ENCODE peak calls at places on chromosomes 4 and X, in ten cellular contexts. Z, T, P, B, D, Y, X, O, A and F are unnamed samples.

GRCh38 chr4:116531870-116532269 is 553.5 kb downstream of the TRAM1L1 start:
- DNase-seq in T (no peak), D (no peak), Z (no peak), A (peak), O (no peak), Y (no peak), P (no peak), B (no peak), X (no peak), F (no peak)

GRCh38 chrX:57172544-57172943 is 35.3 kb upstream of the SPIN2A start:
- DNase-seq in Y (no peak), O (no peak), Z (no peak), P (no peak), X (no peak), T (no peak), D (no peak), B (no peak), A (no peak), F (no peak)

GRCh38 chrX:49919617-49920016 is 2.8 kb upstream of the CLCN5 start:
- DNase-seq in Z (peak), T (peak), Y (peak), B (peak), D (peak), P (peak), A (peak), X (no peak), O (peak), F (peak)

GRCh38 chr4:169222768-169223167 is 48.0 kb downstream of the SH3RF1 start:
- DNase-seq in P (no peak), A (no peak), Y (no peak), O (no peak), X (no peak), D (peak), T (no peak), B (no peak), Z (no peak), F (no peak)

GRCh38 chrX:13828392-13828791 is 11.5 kb upstream of the GPM6B start:
- DNase-seq in T (no peak), A (peak), Y (no peak), X (no peak), D (no peak), Z (no peak), P (no peak), O (no peak), B (no peak), F (no peak)

GRCh38 chr4:10006604-10007435 is 14.5 kb downstream of the SLC2A9 start:
- DNase-seq in Z (no peak), O (peak), A (peak), X (no peak), T (no peak), P (peak), B (no peak), D (peak), Y (no peak), F (peak)

GRCh38 chr4:11469900-11470708 is 41.4 kb upstream of the HS3ST1 start:
- DNase-seq in Y (no peak), O (peak), A (no peak), P (no peak), D (no peak), T (no peak), Z (no peak), X (no peak), B (no peak), F (peak)

GRCh38 chrX:129346574-129346973 is 176.7 kb downstream of the SMARCA1 start:
- DNase-seq in A (no peak), B (no peak), Y (no peak), Z (no peak), T (no peak), P (no peak), D (no peak), O (no peak), X (no peak), F (no peak)

GRCh38 chr4:25160714-25161598 is 707 bp upstream of the SEPSECS start:
- DNase-seq in A (peak), P (peak), Z (no peak), D (no peak), B (no peak), O (no peak), Y (no peak), T (no peak), X (no peak), F (peak)

GRCh38 chr4:25928956-25929336 is 14.9 kb downstream of the SMIM20 start:
- DNase-seq in T (no peak), Y (no peak), Z (no peak), P (peak), A (peak), B (no peak), O (no peak), D (no peak), X (no peak), F (no peak)

GRCh38 chr4:145840162-145840768 is 98.4 kb downstream of the ZNF827 start:
- DNase-seq in A (peak), O (peak), D (no peak), Z (no peak), B (peak), X (no peak), T (peak), P (peak), Y (no peak), F (no peak)

GRCh38 chrX:1658083-1658463 is 43.2 kb downstream of the ASMT start:
- DNase-seq in B (no peak), P (no peak), Z (no peak), D (no peak), A (no peak), O (no peak), X (no peak), Y (no peak), T (peak), F (no peak)

GRCh38 chrX:72395252-72395651 is 89.5 kb upstream of the CITED1 start:
- DNase-seq in A (no peak), B (no peak), X (no peak), D (no peak), T (no peak), O (no peak), Z (no peak), Y (no peak), P (no peak), F (no peak)

GRCh38 chrX:96474357-96475125 is 210.1 kb upstream of the DIAPH2 start:
- DNase-seq in Y (no peak), X (no peak), P (no peak), D (no peak), B (no peak), O (no peak), A (peak), Z (no peak), T (no peak), F (no peak)

GRCh38 chr4:87219648-87220093 is 747 bp downstream of the KLHL8 start:
- DNase-seq in D (peak), A (peak), X (no peak), T (peak), B (peak), Y (peak), O (peak), Z (peak), P (peak), F (peak)

GRCh38 chrX:47568656-47569295 is 7.8 kb downstream of the ARAF start:
- DNase-seq in B (peak), P (no peak), A (no peak), Z (no peak), Y (no peak), D (no peak), X (no peak), T (peak), O (peak), F (no peak)

GRCh38 chr4:2837110-2837903 is 6.3 kb upstream of the ADD1 start:
- DNase-seq in Z (no peak), A (no peak), P (no peak), Y (no peak), T (no peak), X (no peak), O (no peak), B (no peak), D (peak), F (no peak)

GRCh38 chr4:105471566-105472176 is 2.2 kb downstream of the PPA2 start:
- DNase-seq in A (peak), O (peak), X (peak), P (peak), Y (peak), T (peak), Z (peak), B (peak), D (peak), F (peak)

GRCh38 chr4:84790769-84791565 is 175.5 kb downstream of the WDFY3 start:
- DNase-seq in D (no peak), X (no peak), Z (no peak), A (no peak), Y (no peak), B (no peak), P (no peak), O (no peak), T (no peak), F (no peak)

GRCh38 chr4:185540040-185540439 is 4.7 kb upstream of the PDLIM3 start:
- DNase-seq in Y (no peak), O (no peak), X (no peak), B (no peak), Z (no peak), A (no peak), D (no peak), T (no peak), P (no peak), F (no peak)

GRCh38 chr4:146379744-146380143 is 142.0 kb downstream of the SLC10A7 start:
- DNase-seq in D (no peak), Y (no peak), Z (no peak), O (no peak), T (no peak), X (no peak), P (no peak), B (no peak), A (peak), F (no peak)

GRCh38 chr4:8394125-8394524 is 46.4 kb downstream of the ACOX3 start:
- DNase-seq in A (peak), O (no peak), P (peak), Y (no peak), X (no peak), B (no peak), Z (no peak), D (peak), T (no peak), F (peak)

GRCh38 chr4:128386761-128387599 is 99.4 kb upstream of the PGRMC2 start:
- DNase-seq in Z (no peak), X (peak), D (peak), Y (no peak), B (no peak), P (peak), O (peak), A (peak), T (no peak), F (peak)

GRCh38 chr4:7738458-7739076 is 201.1 kb downstream of the AFAP1 start:
- DNase-seq in A (no peak), P (no peak), Y (no peak), T (no peak), D (no peak), O (no peak), X (no peak), B (no peak), Z (no peak), F (no peak)

GRCh38 chr4:186943607-186943908 is 219.9 kb upstream of the FAT1 start:
- DNase-seq in Y (no peak), O (no peak), T (no peak), Z (no peak), A (no peak), D (no peak), P (no peak), X (no peak), B (no peak), F (no peak)

GRCh38 chr4:1870328-1870577 is 940 bp upstream of the NSD2 start:
- DNase-seq in X (no peak), Z (peak), B (peak), A (peak), P (peak), T (peak), O (peak), D (peak), Y (peak), F (peak)

GRCh38 chr4:173990126-173990878 is 293.2 kb downstream of the FBXO8 start:
- DNase-seq in T (no peak), Y (no peak), O (peak), Z (no peak), X (no peak), D (no peak), P (peak), B (no peak), A (peak), F (no peak)

GRCh38 chr4:139530833-139531427 is 25.1 kb downstream of the SETD7 start:
- DNase-seq in Z (peak), A (peak), T (peak), Y (peak), O (peak), P (peak), D (peak), B (peak), X (no peak), F (peak)

GRCh38 chr4:118968813-118969212 is 80.2 kb downstream of the SYNPO2 start:
- DNase-seq in Z (no peak), T (no peak), B (no peak), Y (no peak), O (no peak), D (no peak), X (no peak), P (no peak), A (peak), F (no peak)

GRCh38 chr4:140423106-140423505 is 4.3 kb downstream of the CLGN start:
- DNase-seq in Y (no peak), T (no peak), D (no peak), A (peak), Z (no peak), B (no peak), O (no peak), X (no peak), P (no peak), F (no peak)

GRCh38 chr4:109952612-109953011 is 39.9 kb downstream of the EGF start:
- DNase-seq in X (no peak), D (no peak), A (no peak), T (no peak), O (no peak), Y (no peak), B (no peak), P (no peak), Z (no peak), F (no peak)

GRCh38 chr4:145619639-145619996 is 433 bp downstream of the MMAA start:
- DNase-seq in X (no peak), B (peak), P (peak), D (peak), Z (peak), Y (no peak), O (peak), T (no peak), A (peak), F (peak)

GRCh38 chr4:37754410-37755185 is 68.4 kb upstream of the RELL1 start:
- DNase-seq in T (no peak), X (no peak), P (no peak), Y (no peak), Z (no peak), A (no peak), O (no peak), D (no peak), B (no peak), F (no peak)

GRCh38 chr4:133584714-133585113 is 435.6 kb downstream of the PCDH10 start:
- DNase-seq in X (no peak), Y (no peak), D (no peak), B (no peak), P (no peak), Z (no peak), T (no peak), A (peak), O (no peak), F (no peak)